ENCODE peak calls at places on chromosomes 5 and 9, in five cellular contexts. F, Q, J, V and H are unnamed samples.

GRCh38 chr9:73081979-73082657 is 69.5 kb upstream of the ANXA1 start:
- DNase-seq in F (peak; percentile 32), Q (no peak), J (peak; percentile 58), V (no peak), H (peak; percentile 67)

GRCh38 chr5:8720476-8720875 is 825.4 kb downstream of the SEMA5A start:
- DNase-seq in F (peak; percentile 12), Q (no peak), J (no peak), V (no peak), H (peak; percentile 45)

GRCh38 chr9:16315720-16316119 is 554.8 kb downstream of the BNC2 start:
- DNase-seq in F (peak; percentile 81), Q (peak; percentile 71), J (peak; percentile 72), V (no peak), H (no peak)

GRCh38 chr5:66558562-66558961 is 37.6 kb upstream of the MAST4 start:
- DNase-seq in F (no peak), Q (no peak), J (no peak), V (no peak), H (no peak)

GRCh38 chr5:160751297-160751696 is 100.7 kb downstream of the ATP10B start:
- DNase-seq in F (no peak), Q (no peak), J (no peak), V (no peak), H (no peak)

GRCh38 chr5:111127453-111128195 is 35.5 kb downstream of the WDR36 start:
- DNase-seq in F (no peak), Q (no peak), J (no peak), V (no peak), H (no peak)

GRCh38 chr9:108053555-108054061 is 564.0 kb upstream of the KLF4 start:
- DNase-seq in F (peak; percentile 87), Q (peak; percentile 89), J (peak; percentile 76), V (no peak), H (peak; percentile 95)

GRCh38 chr5:1404062-1404461 is 41.2 kb downstream of the SLC6A3 start:
- DNase-seq in F (no peak), Q (no peak), J (no peak), V (no peak), H (no peak)

GRCh38 chr5:125560476-125561225 is 814.2 kb upstream of the ZNF608 start:
- DNase-seq in F (peak; percentile 88), Q (no peak), J (no peak), V (no peak), H (peak; percentile 47)

GRCh38 chr5:108386345-108387061 is 4.6 kb upstream of the FBXL17 start:
- DNase-seq in F (peak; percentile 21), Q (no peak), J (peak; percentile 45), V (no peak), H (peak; percentile 90)

GRCh38 chr9:16132513-16132912 is 579.7 kb downstream of the CCDC171 start:
- DNase-seq in F (peak; percentile 70), Q (no peak), J (peak; percentile 26), V (no peak), H (peak; percentile 52)

GRCh38 chr9:126378761-126379160 is 52.1 kb downstream of the MVB12B start:
- DNase-seq in F (no peak), Q (no peak), J (no peak), V (no peak), H (no peak)

GRCh38 chr9:2613730-2614271 is 7.8 kb upstream of the VLDLR start:
- DNase-seq in F (no peak), Q (no peak), J (no peak), V (no peak), H (no peak)

GRCh38 chr9:13941686-13942085 is 372.3 kb downstream of the NFIB start:
- DNase-seq in F (no peak), Q (no peak), J (peak; percentile 40), V (no peak), H (peak; percentile 53)

GRCh38 chr5:108380531-108381021 is 1.3 kb downstream of the FBXL17 start:
- DNase-seq in F (peak; percentile 27), Q (peak; percentile 72), J (peak; percentile 5), V (no peak), H (no peak)

GRCh38 chr9:93081931-93082330 is 14.1 kb upstream of the CARD19 start:
- DNase-seq in F (peak; percentile 92), Q (no peak), J (peak; percentile 91), V (peak; percentile 9), H (peak; percentile 97)

GRCh38 chr9:34513567-34514214 is 9.1 kb downstream of the ENHO start:
- DNase-seq in F (peak; percentile 25), Q (no peak), J (no peak), V (no peak), H (peak; percentile 40)

GRCh38 chr9:106648799-106649198 is 214.2 kb upstream of the ZNF462 start:
- DNase-seq in F (peak; percentile 8), Q (no peak), J (peak; percentile 16), V (no peak), H (peak; percentile 44)

GRCh38 chr9:137482094-137482781 is 23.1 kb upstream of the NSMF start:
- DNase-seq in F (peak; percentile 83), Q (peak; percentile 64), J (peak; percentile 40), V (peak; percentile 45), H (peak; percentile 85)

GRCh38 chr5:28523887-28524637 is 1485.7 kb upstream of the CDH9 start:
- DNase-seq in F (peak; percentile 98), Q (no peak), J (peak; percentile 17), V (no peak), H (peak; percentile 77)

GRCh38 chr5:11588803-11589202 is 315.4 kb downstream of the CTNND2 start:
- DNase-seq in F (peak; percentile 32), Q (no peak), J (no peak), V (peak; percentile 61), H (no peak)

GRCh38 chr5:114176356-114176755 is 185.5 kb upstream of the KCNN2 start:
- DNase-seq in F (peak; percentile 77), Q (no peak), J (peak; percentile 10), V (no peak), H (peak; percentile 24)

DNA sequence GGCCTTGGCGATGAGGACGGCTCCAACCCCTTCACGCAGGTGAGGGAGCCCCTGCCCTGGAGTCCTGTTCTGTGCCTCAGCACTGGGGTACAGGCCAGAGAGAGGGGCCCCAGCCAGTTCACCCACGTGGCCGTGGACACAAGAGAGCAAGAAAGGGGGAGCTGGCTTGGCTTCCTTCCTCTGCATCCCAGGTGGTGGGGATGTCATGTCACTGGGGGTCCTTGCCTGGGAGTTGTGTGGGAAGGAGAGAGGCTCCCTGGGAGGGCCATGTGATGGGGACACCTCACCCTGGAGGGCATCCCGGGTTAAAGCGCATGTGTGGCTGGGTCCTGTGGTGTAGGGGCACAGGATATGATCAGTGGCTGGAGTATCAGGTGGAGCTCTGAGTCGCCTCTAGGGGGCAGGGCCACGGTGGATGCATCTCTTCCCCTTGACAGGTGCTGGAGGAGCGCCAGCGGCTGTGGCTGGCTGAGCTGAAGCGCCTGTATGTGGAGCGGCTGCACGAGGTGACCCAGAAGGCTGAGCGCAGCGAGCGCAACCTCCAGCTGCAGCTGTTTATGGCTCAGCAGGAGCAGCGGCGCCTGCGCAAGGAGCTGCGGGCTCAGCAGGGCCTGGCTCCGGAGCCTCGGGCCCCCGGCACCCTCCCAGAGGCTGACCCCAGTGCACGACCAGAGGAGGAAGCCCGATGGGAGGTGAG is 7.5 kb downstream of the N4BP3 start:
- DNase-seq in F (peak; percentile 46), Q (peak; percentile 78), J (peak; percentile 44), V (peak; percentile 67), H (peak; percentile 65)
- TF ChIP-seq CTCF in F (peak; percentile 15), Q (no peak), J (peak; percentile 42), V (no peak), H (peak; percentile 34)

GRCh38 chr5:56037531-56038010 is 42.8 kb upstream of the IL6ST start:
- DNase-seq in F (no peak), Q (no peak), J (no peak), V (no peak), H (no peak)

GRCh38 chr5:56045469-56045868 is 50.7 kb upstream of the IL6ST start:
- DNase-seq in F (no peak), Q (no peak), J (no peak), V (no peak), H (no peak)

GRCh38 chr5:56039985-56040384 is 45.2 kb upstream of the IL6ST start:
- DNase-seq in F (peak; percentile 54), Q (no peak), J (no peak), V (no peak), H (no peak)
- H3K4me3 ChIP-seq in F (no peak overlapping the region), Q (no peak overlapping the region), J (no peak overlapping the region), V (no peak overlapping the region), H (no peak overlapping the region)

DNA sequence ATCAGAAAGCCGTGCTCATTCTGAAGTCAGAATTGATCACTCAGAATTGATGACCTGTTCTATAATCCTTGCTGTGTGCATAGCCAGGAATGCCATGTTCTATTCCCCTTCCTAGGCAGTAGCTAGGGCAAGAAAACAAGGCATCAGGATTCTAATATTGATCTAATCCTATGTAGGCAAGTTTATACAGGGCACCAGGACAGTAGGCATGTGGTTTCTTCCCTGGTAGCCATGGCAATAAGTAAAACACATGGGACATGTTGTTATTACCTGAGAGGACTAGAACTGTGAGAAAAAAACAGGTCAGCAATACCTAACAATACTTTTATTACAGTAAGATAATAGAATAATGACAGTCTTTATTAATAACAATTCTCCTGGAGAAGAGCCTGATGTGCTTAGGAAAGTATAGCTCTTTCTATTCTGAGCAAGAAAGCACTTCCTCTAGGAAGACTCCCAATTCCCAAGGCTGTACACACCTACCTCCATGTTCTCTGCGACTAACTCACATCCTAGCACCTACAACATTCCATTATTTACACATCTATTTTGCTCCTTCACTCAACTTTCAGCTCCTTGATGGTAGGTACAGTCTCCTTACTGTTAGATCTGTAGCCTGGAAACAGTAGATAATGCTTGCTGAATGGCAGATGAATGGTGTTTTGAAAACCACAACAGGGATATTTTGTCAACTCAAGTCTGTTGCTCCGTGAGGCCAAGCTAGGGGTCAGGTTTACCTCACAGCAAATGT is 70.8 kb downstream of the STX17 start:
- DNase-seq in F (no peak), Q (no peak), J (no peak), V (no peak), H (no peak)
- TF ChIP-seq CTCF in F (no peak), Q (no peak), J (no peak), V (no peak), H (no peak)

DNA sequence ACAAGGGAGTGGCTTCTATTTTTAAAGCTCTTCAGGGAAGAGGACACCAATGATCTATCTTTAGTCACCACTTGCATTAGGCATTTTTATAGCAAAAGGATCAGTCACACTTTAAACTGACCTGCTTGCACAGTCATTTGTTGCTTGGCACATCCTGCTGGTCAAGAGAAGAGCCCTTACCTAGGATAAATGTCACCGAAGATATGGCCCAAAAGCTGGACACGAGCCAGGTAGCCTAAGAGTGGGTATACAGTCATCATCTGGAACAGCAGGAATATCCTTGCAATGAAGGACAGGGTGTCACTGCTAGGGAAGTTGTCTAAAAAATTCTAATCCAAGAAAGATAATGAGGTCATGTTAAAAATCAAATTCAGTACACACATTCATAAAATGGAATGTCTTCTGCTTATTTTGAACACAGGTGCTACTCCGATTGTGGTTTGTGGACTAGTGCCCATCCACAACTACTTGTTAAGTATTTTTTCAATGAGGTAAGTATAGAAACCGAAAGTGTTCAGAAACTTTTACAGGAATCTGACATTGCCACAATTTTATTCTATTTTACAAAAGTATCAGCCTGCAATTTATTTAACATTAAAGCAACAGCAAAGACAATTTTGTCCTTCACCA is 78.4 kb downstream of the SLC38A9 start:
- DNase-seq in F (peak; percentile 88), Q (no peak), J (peak; percentile 55), V (no peak), H (peak; percentile 58)
- H3K4me3 ChIP-seq in F (peak overlapping the region; percentile 15), Q (no peak overlapping the region), J (no peak overlapping the region), V (no peak overlapping the region), H (no peak overlapping the region)

GRCh38 chr9:99713838-99714306 is 107.8 kb upstream of the NR4A3 start:
- DNase-seq in F (no peak), Q (no peak), J (no peak), V (no peak), H (no peak)

DNA sequence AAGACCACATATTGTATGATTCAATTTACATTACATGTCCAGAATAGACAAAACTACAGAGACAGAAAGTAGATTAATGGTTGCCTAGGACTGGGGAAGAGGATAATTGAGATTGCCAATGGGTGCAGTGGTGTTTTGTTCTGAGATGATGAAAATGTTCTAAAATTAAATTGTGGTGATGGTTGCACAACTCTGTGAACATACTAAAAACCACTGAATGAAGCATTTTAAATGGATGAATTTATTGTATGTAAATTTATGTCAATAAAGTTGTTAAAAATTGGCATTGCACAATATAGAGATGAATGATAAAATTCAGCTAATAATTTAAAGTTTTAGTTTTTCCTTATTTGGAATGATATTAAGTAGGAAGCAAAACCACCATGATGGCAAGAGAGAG is 109.5 kb upstream of the NR4A3 start:
- DNase-seq in F (no peak), Q (no peak), J (no peak), V (no peak), H (no peak)
- TF ChIP-seq CTCF in F (no peak), Q (no peak), J (no peak), V (no peak), H (no peak)